ENCODE peak calls at places on chromosomes 12 and 14, in six cellular contexts. P, Q, F, M, X and C are unnamed samples.
A peak's percentile ranks its signal among the peaks of the same experiment; 100 is the strongest.

GRCh38 chr14:105414456-105415371 is 4.9 kb upstream of the MTA1 start:
- DNase-seq in Q (peak; percentile 91), M (peak; percentile 77), P (peak; percentile 41), F (peak; percentile 53), X (no peak), C (peak; percentile 83)

GRCh38 chr14:90999299-90999698 is 61.1 kb downstream of the RPS6KA5 start:
- DNase-seq in X (no peak), Q (no peak), M (no peak), P (no peak), F (no peak), C (no peak)

GRCh38 chr12:68977909-68978610 is 45.1 kb upstream of the CPM start:
- DNase-seq in M (no peak), F (no peak), P (no peak), X (no peak), Q (no peak), C (no peak)

GRCh38 chr14:100389497-100390104 is 66.5 kb downstream of the SLC25A47 start:
- DNase-seq in P (no peak), Q (no peak), M (no peak), X (no peak), F (no peak), C (no peak)

GRCh38 chr12:7158866-7159600 is 28.9 kb downstream of the CLSTN3 start:
- DNase-seq in X (no peak), P (no peak), M (no peak), F (no peak), Q (no peak), C (no peak)

GRCh38 chr12:106090586-106091411 is 48.0 kb downstream of the NUAK1 start:
- DNase-seq in F (no peak), X (peak; percentile 60), P (no peak), M (no peak), Q (no peak), C (no peak)

GRCh38 chr14:100241279-100241678 is 2.3 kb downstream of the YY1 start:
- DNase-seq in Q (no peak), F (no peak), M (no peak), X (no peak), P (no peak), C (no peak)

GRCh38 chr12:64883264-64884163 is 59.1 kb downstream of the TBC1D30 start:
- DNase-seq in M (no peak), Q (no peak), F (no peak), X (no peak), P (no peak), C (no peak)

GRCh38 chr12:38744056-38744455 is 161.3 kb downstream of the CPNE8 start:
- DNase-seq in X (no peak), M (no peak), F (no peak), P (no peak), Q (no peak), C (no peak)

GRCh38 chr14:23078692-23079116 is 16.2 kb downstream of the ACIN1 start:
- DNase-seq in P (no peak), X (peak; percentile 70), F (no peak), Q (peak; percentile 42), M (no peak), C (no peak)

GRCh38 chr12:110279976-110280783 is 867 bp upstream of the ATP2A2 start:
- DNase-seq in X (no peak), F (peak; percentile 35), Q (no peak), M (peak; percentile 66), P (no peak), C (no peak)

GRCh38 chr14:22432348-22432976 is 156.6 kb downstream of the DAD1 start:
- DNase-seq in F (no peak), Q (no peak), P (peak; percentile 43), X (peak; percentile 88), M (no peak), C (peak; percentile 29)